ENCODE peak calls at places on chromosomes 13 and 19, in five cellular contexts. One of them, this sample, is unnamed.

GRCh38 chr13:99984463-99985242 is 3.1 kb downstream of the ZIC2 start:
- DNase-seq in Daoy: peak; percentile 43
- DNase-seq in fibroblast of pulmonary artery: no peak
- DNase-seq in RWPE1: no peak
- DNase-seq in NCI-H1105 treated with DMSO at 0.1 percent for 48 hours: peak; percentile 42
- DNase-seq in this sample: no peak

GRCh38 chr19:7869910-7870511 is 4.2 kb downstream of the PRR36 start:
- DNase-seq in Daoy: peak; percentile 85
- DNase-seq in fibroblast of pulmonary artery: peak; percentile 23
- DNase-seq in RWPE1: peak; percentile 30
- DNase-seq in NCI-H1105 treated with DMSO at 0.1 percent for 48 hours: peak; percentile 74
- DNase-seq in this sample: no peak

GRCh38 chr19:39508629-39509028 is 6.3 kb upstream of the SELENOV start:
- DNase-seq in Daoy: no peak
- DNase-seq in fibroblast of pulmonary artery: no peak
- DNase-seq in RWPE1: no peak
- DNase-seq in NCI-H1105 treated with DMSO at 0.1 percent for 48 hours: no peak
- DNase-seq in this sample: no peak

GRCh38 chr19:30095171-30095570 is 153.1 kb downstream of the URI1 start:
- DNase-seq in Daoy: no peak
- DNase-seq in fibroblast of pulmonary artery: no peak
- DNase-seq in RWPE1: no peak
- DNase-seq in NCI-H1105 treated with DMSO at 0.1 percent for 48 hours: no peak
- DNase-seq in this sample: no peak

GRCh38 chr13:73428137-73428536 is 369.3 kb downstream of the KLF5 start:
- DNase-seq in Daoy: peak; percentile 9
- DNase-seq in fibroblast of pulmonary artery: peak; percentile 80
- DNase-seq in RWPE1: peak; percentile 69
- DNase-seq in NCI-H1105 treated with DMSO at 0.1 percent for 48 hours: no peak
- DNase-seq in this sample: no peak

GRCh38 chr19:18481505-18482222 is 40.2 kb downstream of the ELL start:
- DNase-seq in Daoy: no peak
- DNase-seq in fibroblast of pulmonary artery: no peak
- DNase-seq in RWPE1: no peak
- DNase-seq in NCI-H1105 treated with DMSO at 0.1 percent for 48 hours: no peak
- DNase-seq in this sample: no peak

GRCh38 chr13:109595466-109595865 is 190.9 kb downstream of the IRS2 start:
- DNase-seq in Daoy: no peak
- DNase-seq in fibroblast of pulmonary artery: no peak
- DNase-seq in RWPE1: no peak
- DNase-seq in NCI-H1105 treated with DMSO at 0.1 percent for 48 hours: no peak
- DNase-seq in this sample: no peak

GRCh38 chr13:102879793-102880499 is 34.1 kb downstream of the ERCC5 start:
- DNase-seq in Daoy: no peak
- DNase-seq in fibroblast of pulmonary artery: no peak
- DNase-seq in RWPE1: no peak
- DNase-seq in NCI-H1105 treated with DMSO at 0.1 percent for 48 hours: no peak
- DNase-seq in this sample: no peak

GRCh38 chr13:81639984-81640582 is 1299.2 kb upstream of the SPRY2 start:
- DNase-seq in Daoy: no peak
- DNase-seq in fibroblast of pulmonary artery: no peak
- DNase-seq in RWPE1: no peak
- DNase-seq in NCI-H1105 treated with DMSO at 0.1 percent for 48 hours: no peak
- DNase-seq in this sample: no peak

GRCh38 chr13:77409412-77409811 is 82.5 kb upstream of the MYCBP2 start:
- DNase-seq in Daoy: peak; percentile 3
- DNase-seq in fibroblast of pulmonary artery: no peak
- DNase-seq in RWPE1: no peak
- DNase-seq in NCI-H1105 treated with DMSO at 0.1 percent for 48 hours: no peak
- DNase-seq in this sample: no peak

GRCh38 chr19:45075215-45076028 is 856 bp downstream of the ZNF296 start:
- DNase-seq in Daoy: peak; percentile 71
- DNase-seq in fibroblast of pulmonary artery: no peak
- DNase-seq in RWPE1: peak; percentile 89
- DNase-seq in NCI-H1105 treated with DMSO at 0.1 percent for 48 hours: peak; percentile 25
- DNase-seq in this sample: peak; percentile 63

GRCh38 chr19:46898731-46899130 is 37.9 kb downstream of the ARHGAP35 start:
- DNase-seq in Daoy: peak; percentile 46
- DNase-seq in fibroblast of pulmonary artery: peak; percentile 61
- DNase-seq in RWPE1: peak; percentile 45
- DNase-seq in NCI-H1105 treated with DMSO at 0.1 percent for 48 hours: no peak
- DNase-seq in this sample: no peak

GRCh38 chr13:100707818-100708740 is 33.5 kb upstream of the TMTC4 start:
- DNase-seq in Daoy: peak; percentile 54
- DNase-seq in fibroblast of pulmonary artery: peak; percentile 17
- DNase-seq in RWPE1: no peak
- DNase-seq in NCI-H1105 treated with DMSO at 0.1 percent for 48 hours: no peak
- DNase-seq in this sample: no peak

GRCh38 chr19:5545984-5546383 is 21.8 kb downstream of the TINCR start:
- DNase-seq in Daoy: no peak
- DNase-seq in fibroblast of pulmonary artery: no peak
- DNase-seq in RWPE1: no peak
- DNase-seq in NCI-H1105 treated with DMSO at 0.1 percent for 48 hours: no peak
- DNase-seq in this sample: no peak

GRCh38 chr13:97953376-97953970 is at the start of gene IPO5:
- DNase-seq in Daoy: no peak
- DNase-seq in fibroblast of pulmonary artery: no peak
- DNase-seq in RWPE1: no peak
- DNase-seq in NCI-H1105 treated with DMSO at 0.1 percent for 48 hours: no peak
- DNase-seq in this sample: no peak

GRCh38 chr13:71240906-71241305 is 626.1 kb downstream of the DACH1 start:
- DNase-seq in Daoy: no peak
- DNase-seq in fibroblast of pulmonary artery: peak; percentile 61
- DNase-seq in RWPE1: no peak
- DNase-seq in NCI-H1105 treated with DMSO at 0.1 percent for 48 hours: peak; percentile 16
- DNase-seq in this sample: no peak

GRCh38 chr13:81957121-81957520 is 1616.2 kb upstream of the SPRY2 start:
- DNase-seq in Daoy: no peak
- DNase-seq in fibroblast of pulmonary artery: no peak
- DNase-seq in RWPE1: no peak
- DNase-seq in NCI-H1105 treated with DMSO at 0.1 percent for 48 hours: no peak
- DNase-seq in this sample: no peak

GRCh38 chr19:38350883-38351282 is 15.3 kb downstream of the CATSPERG start:
- DNase-seq in Daoy: no peak
- DNase-seq in fibroblast of pulmonary artery: no peak
- DNase-seq in RWPE1: no peak
- DNase-seq in NCI-H1105 treated with DMSO at 0.1 percent for 48 hours: no peak
- DNase-seq in this sample: no peak

This sample was measured in KG1.